ENCODE peak calls at places on chromosomes 7 and 10, in four cellular contexts. One of them, this sample, is unnamed.

GRCh38 chr10:37240223-37240622 is 114.8 kb downstream of the ANKRD30A start:
- DNase-seq in body of pancreas: no peak
- DNase-seq in activated CD4-positive, alpha-beta T cell treated with anti-CD3 and anti-CD28 coated beads, Interleukin-2, amount 50 U/mL, for 4 hours: no peak
- DNase-seq in stimulated activated CD8-positive, alpha-beta memory T cell treated with anti-CD3 and anti-CD28 coated beads, Interleukin-7, amount 100 ng/mL, for 24 hours: no peak
- DNase-seq in this sample: no peak

GRCh38 chr10:44424298-44424697 is 39.4 kb upstream of the CXCL12 start:
- DNase-seq in body of pancreas: no peak
- DNase-seq in activated CD4-positive, alpha-beta T cell treated with anti-CD3 and anti-CD28 coated beads, Interleukin-2, amount 50 U/mL, for 4 hours: no peak
- DNase-seq in stimulated activated CD8-positive, alpha-beta memory T cell treated with anti-CD3 and anti-CD28 coated beads, Interleukin-7, amount 100 ng/mL, for 24 hours: no peak
- DNase-seq in this sample: no peak

GRCh38 chr10:21724695-21725371 is 190.8 kb downstream of the MLLT10 start:
- DNase-seq in body of pancreas: peak; percentile 90
- DNase-seq in activated CD4-positive, alpha-beta T cell treated with anti-CD3 and anti-CD28 coated beads, Interleukin-2, amount 50 U/mL, for 4 hours: no peak
- DNase-seq in stimulated activated CD8-positive, alpha-beta memory T cell treated with anti-CD3 and anti-CD28 coated beads, Interleukin-7, amount 100 ng/mL, for 24 hours: no peak
- DNase-seq in this sample: peak; percentile 90

GRCh38 chr10:19847321-19847720 is 31.1 kb downstream of the PLXDC2 start:
- DNase-seq in body of pancreas: no peak
- DNase-seq in activated CD4-positive, alpha-beta T cell treated with anti-CD3 and anti-CD28 coated beads, Interleukin-2, amount 50 U/mL, for 4 hours: no peak
- DNase-seq in stimulated activated CD8-positive, alpha-beta memory T cell treated with anti-CD3 and anti-CD28 coated beads, Interleukin-7, amount 100 ng/mL, for 24 hours: no peak
- DNase-seq in this sample: no peak

GRCh38 chr10:86795353-86795752 is 38.9 kb downstream of the BMPR1A start:
- DNase-seq in body of pancreas: no peak
- DNase-seq in activated CD4-positive, alpha-beta T cell treated with anti-CD3 and anti-CD28 coated beads, Interleukin-2, amount 50 U/mL, for 4 hours: no peak
- DNase-seq in stimulated activated CD8-positive, alpha-beta memory T cell treated with anti-CD3 and anti-CD28 coated beads, Interleukin-7, amount 100 ng/mL, for 24 hours: no peak
- DNase-seq in this sample: no peak

GRCh38 chr7:45131891-45132290 is 20.4 kb upstream of the TBRG4 start:
- DNase-seq in body of pancreas: no peak
- DNase-seq in activated CD4-positive, alpha-beta T cell treated with anti-CD3 and anti-CD28 coated beads, Interleukin-2, amount 50 U/mL, for 4 hours: no peak
- DNase-seq in stimulated activated CD8-positive, alpha-beta memory T cell treated with anti-CD3 and anti-CD28 coated beads, Interleukin-7, amount 100 ng/mL, for 24 hours: no peak
- DNase-seq in this sample: no peak

GRCh38 chr10:63976538-63976937 is 455.3 kb downstream of the REEP3 start:
- DNase-seq in body of pancreas: peak; percentile 54
- DNase-seq in activated CD4-positive, alpha-beta T cell treated with anti-CD3 and anti-CD28 coated beads, Interleukin-2, amount 50 U/mL, for 4 hours: no peak
- DNase-seq in stimulated activated CD8-positive, alpha-beta memory T cell treated with anti-CD3 and anti-CD28 coated beads, Interleukin-7, amount 100 ng/mL, for 24 hours: peak; percentile 4
- DNase-seq in this sample: no peak

GRCh38 chr10:72886596-72887522 is 6.7 kb upstream of the OIT3 start:
- DNase-seq in body of pancreas: no peak
- DNase-seq in activated CD4-positive, alpha-beta T cell treated with anti-CD3 and anti-CD28 coated beads, Interleukin-2, amount 50 U/mL, for 4 hours: no peak
- DNase-seq in stimulated activated CD8-positive, alpha-beta memory T cell treated with anti-CD3 and anti-CD28 coated beads, Interleukin-7, amount 100 ng/mL, for 24 hours: no peak
- DNase-seq in this sample: no peak

GRCh38 chr7:25777969-25778767 is 373.8 kb upstream of the NFE2L3 start:
- DNase-seq in body of pancreas: no peak
- DNase-seq in activated CD4-positive, alpha-beta T cell treated with anti-CD3 and anti-CD28 coated beads, Interleukin-2, amount 50 U/mL, for 4 hours: no peak
- DNase-seq in stimulated activated CD8-positive, alpha-beta memory T cell treated with anti-CD3 and anti-CD28 coated beads, Interleukin-7, amount 100 ng/mL, for 24 hours: no peak
- DNase-seq in this sample: no peak

GRCh38 chr7:3591150-3591549 is 290.1 kb downstream of the SDK1 start:
- DNase-seq in body of pancreas: no peak
- DNase-seq in activated CD4-positive, alpha-beta T cell treated with anti-CD3 and anti-CD28 coated beads, Interleukin-2, amount 50 U/mL, for 4 hours: no peak
- DNase-seq in stimulated activated CD8-positive, alpha-beta memory T cell treated with anti-CD3 and anti-CD28 coated beads, Interleukin-7, amount 100 ng/mL, for 24 hours: no peak
- DNase-seq in this sample: no peak

GRCh38 chr7:86920154-86920553 is 139.3 kb downstream of the ELAPOR2 start:
- DNase-seq in body of pancreas: no peak
- DNase-seq in activated CD4-positive, alpha-beta T cell treated with anti-CD3 and anti-CD28 coated beads, Interleukin-2, amount 50 U/mL, for 4 hours: no peak
- DNase-seq in stimulated activated CD8-positive, alpha-beta memory T cell treated with anti-CD3 and anti-CD28 coated beads, Interleukin-7, amount 100 ng/mL, for 24 hours: no peak
- DNase-seq in this sample: no peak

GRCh38 chr10:126433351-126433750 is 45.1 kb upstream of the ADAM12 start:
- DNase-seq in body of pancreas: no peak
- DNase-seq in activated CD4-positive, alpha-beta T cell treated with anti-CD3 and anti-CD28 coated beads, Interleukin-2, amount 50 U/mL, for 4 hours: no peak
- DNase-seq in stimulated activated CD8-positive, alpha-beta memory T cell treated with anti-CD3 and anti-CD28 coated beads, Interleukin-7, amount 100 ng/mL, for 24 hours: no peak
- DNase-seq in this sample: no peak

GRCh38 chr7:92609921-92610518 is 19.8 kb upstream of the FAM133B start:
- DNase-seq in body of pancreas: no peak
- DNase-seq in activated CD4-positive, alpha-beta T cell treated with anti-CD3 and anti-CD28 coated beads, Interleukin-2, amount 50 U/mL, for 4 hours: no peak
- DNase-seq in stimulated activated CD8-positive, alpha-beta memory T cell treated with anti-CD3 and anti-CD28 coated beads, Interleukin-7, amount 100 ng/mL, for 24 hours: no peak
- DNase-seq in this sample: no peak

GRCh38 chr7:66779669-66780408 is 39.3 kb downstream of the RABGEF1 start:
- DNase-seq in body of pancreas: no peak
- DNase-seq in activated CD4-positive, alpha-beta T cell treated with anti-CD3 and anti-CD28 coated beads, Interleukin-2, amount 50 U/mL, for 4 hours: no peak
- DNase-seq in stimulated activated CD8-positive, alpha-beta memory T cell treated with anti-CD3 and anti-CD28 coated beads, Interleukin-7, amount 100 ng/mL, for 24 hours: no peak
- DNase-seq in this sample: no peak

GRCh38 chr7:114986805-114987204 is 64.9 kb downstream of the MDFIC start:
- DNase-seq in body of pancreas: no peak
- DNase-seq in activated CD4-positive, alpha-beta T cell treated with anti-CD3 and anti-CD28 coated beads, Interleukin-2, amount 50 U/mL, for 4 hours: no peak
- DNase-seq in stimulated activated CD8-positive, alpha-beta memory T cell treated with anti-CD3 and anti-CD28 coated beads, Interleukin-7, amount 100 ng/mL, for 24 hours: no peak
- DNase-seq in this sample: no peak

GRCh38 chr7:90777075-90777864 is 181.1 kb downstream of the CDK14 start:
- DNase-seq in body of pancreas: no peak
- DNase-seq in activated CD4-positive, alpha-beta T cell treated with anti-CD3 and anti-CD28 coated beads, Interleukin-2, amount 50 U/mL, for 4 hours: no peak
- DNase-seq in stimulated activated CD8-positive, alpha-beta memory T cell treated with anti-CD3 and anti-CD28 coated beads, Interleukin-7, amount 100 ng/mL, for 24 hours: no peak
- DNase-seq in this sample: no peak

GRCh38 chr7:151451626-151452025 is 11.7 kb upstream of the CRYGN start:
- DNase-seq in body of pancreas: peak; percentile 7
- DNase-seq in activated CD4-positive, alpha-beta T cell treated with anti-CD3 and anti-CD28 coated beads, Interleukin-2, amount 50 U/mL, for 4 hours: no peak
- DNase-seq in stimulated activated CD8-positive, alpha-beta memory T cell treated with anti-CD3 and anti-CD28 coated beads, Interleukin-7, amount 100 ng/mL, for 24 hours: no peak
- DNase-seq in this sample: no peak

GRCh38 chr7:41103331-41103730 is 599.6 kb downstream of the INHBA start:
- DNase-seq in body of pancreas: no peak
- DNase-seq in activated CD4-positive, alpha-beta T cell treated with anti-CD3 and anti-CD28 coated beads, Interleukin-2, amount 50 U/mL, for 4 hours: no peak
- DNase-seq in stimulated activated CD8-positive, alpha-beta memory T cell treated with anti-CD3 and anti-CD28 coated beads, Interleukin-7, amount 100 ng/mL, for 24 hours: no peak
- DNase-seq in this sample: no peak

GRCh38 chr7:41052736-41053135 is 650.2 kb downstream of the INHBA start:
- DNase-seq in body of pancreas: no peak
- DNase-seq in activated CD4-positive, alpha-beta T cell treated with anti-CD3 and anti-CD28 coated beads, Interleukin-2, amount 50 U/mL, for 4 hours: no peak
- DNase-seq in stimulated activated CD8-positive, alpha-beta memory T cell treated with anti-CD3 and anti-CD28 coated beads, Interleukin-7, amount 100 ng/mL, for 24 hours: no peak
- DNase-seq in this sample: no peak